ENCODE peak calls at places on chromosomes 4 and X, in five cellular contexts. Y is OCI-LY7, N is astrocyte of the hippocampus, U is kidney glomerular epithelial cell, J is HFF-Myc. S is an unnamed sample.

GRCh38 chr4:147733614-147734344 is 1.9 kb downstream of the ARHGAP10 start:
- DNase-seq in J (no peak), Y (no peak), N (peak; percentile 11), U (no peak), S (no peak)

GRCh38 chr4:32775049-32775448 is 2054.9 kb downstream of the PCDH7 start:
- DNase-seq in U (peak; percentile 59), J (no peak), N (peak; percentile 37), Y (peak; percentile 58), S (no peak)

GRCh38 chrX:24846551-24847170 is 152.9 kb downstream of the POLA1 start:
- DNase-seq in N (peak; percentile 5), U (no peak), J (no peak), Y (no peak), S (no peak)

GRCh38 chrX:41027388-41027787 is 57.9 kb upstream of the USP9X start:
- DNase-seq in N (peak; percentile 42), U (no peak), Y (no peak), J (no peak), S (no peak)

GRCh38 chr4:17619416-17620105 is 5.1 kb downstream of the MED28 start:
- DNase-seq in N (no peak), J (no peak), Y (no peak), U (no peak), S (no peak)

GRCh38 chr4:138223191-138223910 is 18.8 kb downstream of the SLC7A11 start:
- DNase-seq in J (no peak), Y (peak; percentile 71), U (no peak), N (no peak), S (no peak)

GRCh38 chr4:166091914-166092510 is 219.0 kb downstream of the TLL1 start:
- DNase-seq in Y (peak; percentile 64), U (peak; percentile 42), J (peak; percentile 11), N (peak; percentile 55), S (no peak)

GRCh38 chr4:1195894-1196401 is 23.6 kb upstream of the SPON2 start:
- DNase-seq in N (no peak), Y (no peak), J (no peak), U (no peak), S (no peak)

GRCh38 chrX:4547218-4547836 is 833.9 kb upstream of the PRKX start:
- DNase-seq in Y (peak; percentile 46), J (no peak), N (peak; percentile 69), U (no peak), S (no peak)

GRCh38 chr4:98162696-98163095 is 19.4 kb upstream of the STPG2 start:
- DNase-seq in Y (no peak), J (no peak), N (no peak), U (no peak), S (no peak)

GRCh38 chr4:57104706-57105560 is 5.3 kb downstream of the IGFBP7 start:
- DNase-seq in U (no peak), N (no peak), J (no peak), Y (no peak), S (no peak)

GRCh38 chr4:184968784-184969201 is 49.5 kb upstream of the HELT start:
- DNase-seq in Y (no peak), U (no peak), N (no peak), J (no peak), S (no peak)

GRCh38 chr4:3413675-3414420 is 27.9 kb upstream of the HGFAC start:
- DNase-seq in J (no peak), Y (no peak), N (no peak), U (no peak), S (no peak)

GRCh38 chr4:24104173-24104572 is 214.3 kb upstream of the PPARGC1A start:
- DNase-seq in J (no peak), Y (no peak), U (peak; percentile 48), N (peak; percentile 27), S (no peak)

GRCh38 chr4:52968241-52968640 is 106.1 kb downstream of the RASL11B start:
- DNase-seq in U (no peak), Y (no peak), J (no peak), N (no peak), S (no peak)

GRCh38 chr4:122783301-122784215 is 43.1 kb upstream of the FGF2 start:
- DNase-seq in Y (no peak), U (peak; percentile 99), J (peak; percentile 65), N (peak; percentile 98), S (no peak)

GRCh38 chr4:60396680-60397079 is 803.4 kb upstream of the ADGRL3 start:
- DNase-seq in N (peak; percentile 3), J (no peak), Y (no peak), U (no peak), S (no peak)

GRCh38 chrX:14801136-14801535 is 71.7 kb downstream of the FANCB start:
- DNase-seq in J (no peak), Y (no peak), N (peak; percentile 36), U (no peak), S (no peak)

GRCh38 chr4:139704915-139705485 is 39.4 kb downstream of the MGST2 start:
- DNase-seq in N (no peak), Y (peak; percentile 7), U (no peak), J (no peak), S (no peak)

GRCh38 chr4:8274772-8275241 is 5.3 kb downstream of the HTRA3 start:
- DNase-seq in Y (no peak), N (peak; percentile 91), J (peak; percentile 92), U (no peak), S (peak; percentile 32)

GRCh38 chrX:141467442-141467841 is 117.1 kb downstream of the SPANXA1 start:
- DNase-seq in N (no peak), J (no peak), U (no peak), Y (no peak), S (no peak)

GRCh38 chrX:32572644-32573043 is 638.7 kb downstream of the DMD start:
- DNase-seq in Y (no peak), U (no peak), N (no peak), J (no peak), S (no peak)

GRCh38 chrX:78957768-78958130 is 12.6 kb downstream of the P2RY10 start:
- DNase-seq in J (no peak), N (no peak), Y (peak; percentile 28), U (no peak), S (no peak)

GRCh38 chr4:13558881-13559280 is 14.6 kb upstream of the NKX3-2 start:
- DNase-seq in Y (no peak), U (no peak), N (no peak), J (no peak), S (no peak)

GRCh38 chr4:183441276-183441675 is 3.2 kb upstream of the CDKN2AIP start:
- DNase-seq in J (no peak), Y (no peak), N (no peak), U (no peak), S (no peak)